ENCODE peak calls at places on chromosomes 1 and 21, in four cellular contexts. U, I, J and R are unnamed samples.

GRCh38 chr21:45255381-45256020 is 32.2 kb downstream of the POFUT2 start:
- DNase-seq in U (no peak), I (no peak), J (no peak), R (no peak)

GRCh38 chr1:22112505-22112904 is 30.4 kb downstream of the WNT4 start:
- DNase-seq in U (no peak), I (no peak), J (no peak), R (no peak)

GRCh38 chr1:202571719-202572339 is 138.4 kb downstream of the SYT2 start:
- DNase-seq in U (peak; percentile 41), I (peak; percentile 53), J (no peak), R (peak; percentile 76)

GRCh38 chr1:83901547-83902155 is 97.3 kb downstream of the TTLL7 start:
- DNase-seq in U (peak; percentile 88), I (peak; percentile 14), J (no peak), R (peak; percentile 67)

GRCh38 chr1:19024532-19024931 is 68.1 kb upstream of the IFFO2 start:
- DNase-seq in U (no peak), I (no peak), J (no peak), R (no peak)

GRCh38 chr1:31214316-31215082 is 25.2 kb downstream of the NKAIN1 start:
- DNase-seq in U (no peak), I (no peak), J (no peak), R (no peak)

GRCh38 chr1:22625262-22625925 is 11.0 kb upstream of the C1QA start:
- DNase-seq in U (peak; percentile 4), I (no peak), J (no peak), R (peak; percentile 28)

GRCh38 chr1:32501865-32502264 is 37.0 kb downstream of the ZBTB8B start:
- DNase-seq in U (no peak), I (no peak), J (no peak), R (peak; percentile 62)

GRCh38 chr21:35473496-35473895 is 424.4 kb upstream of the RUNX1 start:
- DNase-seq in U (no peak), I (no peak), J (no peak), R (no peak)

GRCh38 chr1:4122513-4123160 is 222.6 kb upstream of the C1orf174 start:
- DNase-seq in U (no peak), I (no peak), J (no peak), R (no peak)

GRCh38 chr1:193569696-193570269 is 383.4 kb upstream of the B3GALT2 start:
- DNase-seq in U (peak; percentile 93), I (no peak), J (no peak), R (peak; percentile 74)

GRCh38 chr1:156492013-156492590 is 8.5 kb downstream of the MEF2D start:
- DNase-seq in U (no peak), I (no peak), J (no peak), R (no peak)
- H3K4me3 ChIP-seq in U (no peak overlapping the region), I (no peak overlapping the region), J (peak overlapping the region; percentile 69), R (no peak overlapping the region)

GRCh38 chr1:24939657-24940193 is 9.6 kb upstream of the RUNX3 start:
- DNase-seq in U (no peak), I (no peak), J (no peak), R (no peak)
- TF ChIP-seq CTCF in U (no peak), I (no peak), J (no peak), R (no peak)

GRCh38 chr1:218499911-218500310 is 154.8 kb downstream of the TGFB2 start:
- DNase-seq in U (no peak), I (no peak), J (no peak), R (no peak)
- H3K4me3 ChIP-seq in U (peak overlapping the region; percentile 7), I (no peak overlapping the region), J (peak overlapping the region; percentile 67), R (no peak overlapping the region)

GRCh38 chr1:182806015-182806678 is 16.6 kb downstream of the NPL start:
- DNase-seq in U (no peak), I (no peak), J (no peak), R (no peak)
- TF ChIP-seq CTCF in U (no peak), I (no peak), J (no peak), R (no peak)

GRCh38 chr1:77891200-77891599 is 2.8 kb downstream of the NEXN start:
- DNase-seq in U (no peak), I (no peak), J (no peak), R (no peak)

GRCh38 chr1:77889671-77890070 is 1.2 kb downstream of the NEXN start:
- DNase-seq in U (peak; percentile 93), I (peak; percentile 8), J (no peak), R (peak; percentile 66)

GRCh38 chr1:77888429-77889239 is at the start of gene NEXN:
- DNase-seq in U (peak; percentile 89), I (peak; percentile 13), J (peak; percentile 60), R (peak; percentile 88)

GRCh38 chr1:77889240-77889637 is 815 bp downstream of the NEXN start:
- DNase-seq in U (peak; percentile 65), I (peak; percentile 12), J (no peak), R (peak; percentile 83)

GRCh38 chr1:77888071-77888428 is 374 bp upstream of the NEXN start:
- DNase-seq in U (peak; percentile 87), I (peak; percentile 12), J (no peak), R (peak; percentile 80)
- H3K4me3 ChIP-seq in U (peak overlapping the region; percentile 97), I (peak overlapping the region; percentile 87), J (peak overlapping the region; percentile 85), R (peak overlapping the region; percentile 95)

GRCh38 chr1:224774378-224774777 is 155.1 kb upstream of the DNAH14 start:
- DNase-seq in U (no peak), I (no peak), J (no peak), R (no peak)
- TF ChIP-seq CTCF in U (no peak), I (no peak), J (no peak), R (peak; percentile 22)

GRCh38 chr1:208242186-208242585 is 2.0 kb downstream of the PLXNA2 start:
- DNase-seq in U (no peak), I (no peak), J (no peak), R (no peak)

GRCh38 chr1:208239518-208240381 is 4.4 kb downstream of the PLXNA2 start:
- DNase-seq in U (peak; percentile 33), I (no peak), J (no peak), R (no peak)

GRCh38 chr1:208240698-208241355 is 3.4 kb downstream of the PLXNA2 start:
- DNase-seq in U (no peak), I (no peak), J (no peak), R (no peak)

GRCh38 chr1:208242829-208243521 is 1.2 kb downstream of the PLXNA2 start:
- DNase-seq in U (peak; percentile 48), I (no peak), J (no peak), R (no peak)

GRCh38 chr1:208241541-208241940 is 2.6 kb downstream of the PLXNA2 start:
- DNase-seq in U (no peak), I (no peak), J (no peak), R (no peak)
- H3K4me3 ChIP-seq in U (no peak overlapping the region), I (no peak overlapping the region), J (peak overlapping the region; percentile 80), R (peak overlapping the region; percentile 81)

DNA sequence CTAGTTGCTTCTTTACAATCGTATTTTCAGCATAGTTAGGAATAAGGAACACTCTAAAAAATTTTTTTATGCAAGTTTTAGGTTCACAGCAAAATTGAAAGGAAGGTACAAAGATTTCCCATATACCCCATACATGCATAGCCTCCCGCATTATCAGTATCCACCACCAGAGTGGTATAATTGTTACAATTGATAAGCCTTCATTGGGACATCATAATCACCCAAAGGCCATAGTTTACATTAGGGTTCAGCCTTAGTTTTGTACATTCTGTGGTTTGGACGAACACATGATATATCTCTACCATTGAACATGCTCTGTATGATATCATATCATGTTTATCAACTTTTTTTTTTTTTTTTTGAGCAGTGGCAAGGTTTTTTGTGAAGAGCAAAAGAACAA is 180.0 kb downstream of the SDCCAG8 start:
- DNase-seq in U (no peak), I (no peak), J (no peak), R (no peak)
- TF ChIP-seq CTCF in U (no peak), I (no peak), J (no peak), R (no peak)